ENCODE peak calls at places on chromosomes 5 and 9, in seven cellular contexts. L, K, W, Y, J, T and F are unnamed samples.

GRCh38 chr5:57175586-57175985 is 1.7 kb downstream of the GPBP1 start:
- DNase-seq in L (peak), Y (no peak), J (no peak), T (no peak), W (no peak), K (no peak), F (no peak)

GRCh38 chr9:18495065-18495464 is 21.1 kb downstream of the ADAMTSL1 start:
- DNase-seq in W (no peak), K (no peak), T (no peak), L (no peak), Y (no peak), J (no peak), F (peak)

GRCh38 chr5:16666861-16667481 is 50.2 kb upstream of the RETREG1 start:
- DNase-seq in T (peak), L (peak), W (peak), J (no peak), Y (peak), K (peak), F (no peak)

GRCh38 chr5:90227688-90228087 is 181.9 kb downstream of the CETN3 start:
- DNase-seq in W (no peak), Y (no peak), L (no peak), K (no peak), J (no peak), T (no peak), F (no peak)

GRCh38 chr9:94002316-94003140 is 47.4 kb upstream of the BARX1 start:
- DNase-seq in J (no peak), T (peak), W (no peak), Y (peak), L (peak), K (no peak), F (no peak)

GRCh38 chr5:135486679-135487395 is 34.7 kb upstream of the TIFAB start:
- DNase-seq in Y (no peak), W (no peak), J (no peak), L (no peak), K (no peak), T (no peak), F (no peak)

GRCh38 chr9:72351538-72352453 is 13.2 kb downstream of the ZFAND5 start:
- DNase-seq in Y (no peak), L (peak), W (no peak), K (peak), J (no peak), T (no peak), F (no peak)

GRCh38 chr5:80711938-80712337 is 57.2 kb upstream of the DHFR start:
- DNase-seq in W (no peak), K (no peak), Y (no peak), T (no peak), J (no peak), L (peak), F (no peak)

GRCh38 chr5:132013711-132014110 is 2.3 kb upstream of the ACSL6 start:
- DNase-seq in T (no peak), L (no peak), J (peak), K (no peak), Y (no peak), W (no peak), F (no peak)

GRCh38 chr9:78280982-78281668 is 15.8 kb upstream of the PSAT1 start:
- DNase-seq in L (peak), Y (peak), T (peak), J (peak), K (peak), W (no peak), F (peak)

GRCh38 chr9:130670644-130671043 is 6.2 kb downstream of the PRDM12 start:
- DNase-seq in K (no peak), W (no peak), T (no peak), L (no peak), Y (no peak), J (no peak), F (no peak)

GRCh38 chr9:79661279-79661678 is 89.5 kb downstream of the TLE4 start:
- DNase-seq in T (no peak), W (no peak), K (no peak), Y (no peak), J (no peak), L (no peak), F (no peak)

GRCh38 chr9:97854696-97855485 is 1.9 kb downstream of the FOXE1 start:
- DNase-seq in W (no peak), J (no peak), L (no peak), T (no peak), K (no peak), Y (no peak), F (no peak)
- H3K4me3 ChIP-seq in W (no peak), J (no peak), L (no peak), T (no peak), K (no peak), Y (peak), F (no peak)

DNA sequence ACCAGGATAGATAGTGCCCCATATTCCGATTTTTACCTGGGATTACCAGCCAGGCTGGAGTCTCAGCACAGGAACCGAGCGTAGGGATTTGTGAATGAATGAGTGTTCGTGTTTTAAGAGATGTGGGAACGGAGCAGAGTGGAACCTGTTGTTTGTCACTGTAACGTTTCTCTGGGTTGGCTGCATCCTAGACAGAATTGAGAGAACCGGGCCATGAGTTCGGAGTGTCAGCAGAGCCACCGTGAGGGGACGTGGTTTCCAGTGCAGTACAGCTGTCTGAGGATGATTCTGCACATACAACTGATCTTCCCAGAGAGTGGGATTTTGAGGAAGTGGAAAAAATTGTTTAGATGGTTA is 1.2 kb downstream of the PDE8B start:
- DNase-seq in Y (no peak), T (no peak), J (no peak), W (no peak), L (no peak), K (no peak), F (no peak)
- H3K4me3 ChIP-seq in Y (peak), T (no peak), J (peak), W (peak), L (no peak), K (peak), F (peak)

GRCh38 chr5:119358901-119359603 is 3.2 kb downstream of the TNFAIP8 start:
- DNase-seq in L (no peak), T (no peak), K (no peak), J (no peak), W (no peak), Y (no peak), F (no peak)
- H3K4me3 ChIP-seq in L (no peak), T (no peak), K (no peak), J (no peak), W (no peak), Y (no peak), F (no peak)

GRCh38 chr5:141175933-141176332 is 1.7 kb upstream of the PCDHB8 start:
- DNase-seq in T (no peak), J (no peak), L (no peak), W (no peak), Y (no peak), K (no peak), F (no peak)

DNA sequence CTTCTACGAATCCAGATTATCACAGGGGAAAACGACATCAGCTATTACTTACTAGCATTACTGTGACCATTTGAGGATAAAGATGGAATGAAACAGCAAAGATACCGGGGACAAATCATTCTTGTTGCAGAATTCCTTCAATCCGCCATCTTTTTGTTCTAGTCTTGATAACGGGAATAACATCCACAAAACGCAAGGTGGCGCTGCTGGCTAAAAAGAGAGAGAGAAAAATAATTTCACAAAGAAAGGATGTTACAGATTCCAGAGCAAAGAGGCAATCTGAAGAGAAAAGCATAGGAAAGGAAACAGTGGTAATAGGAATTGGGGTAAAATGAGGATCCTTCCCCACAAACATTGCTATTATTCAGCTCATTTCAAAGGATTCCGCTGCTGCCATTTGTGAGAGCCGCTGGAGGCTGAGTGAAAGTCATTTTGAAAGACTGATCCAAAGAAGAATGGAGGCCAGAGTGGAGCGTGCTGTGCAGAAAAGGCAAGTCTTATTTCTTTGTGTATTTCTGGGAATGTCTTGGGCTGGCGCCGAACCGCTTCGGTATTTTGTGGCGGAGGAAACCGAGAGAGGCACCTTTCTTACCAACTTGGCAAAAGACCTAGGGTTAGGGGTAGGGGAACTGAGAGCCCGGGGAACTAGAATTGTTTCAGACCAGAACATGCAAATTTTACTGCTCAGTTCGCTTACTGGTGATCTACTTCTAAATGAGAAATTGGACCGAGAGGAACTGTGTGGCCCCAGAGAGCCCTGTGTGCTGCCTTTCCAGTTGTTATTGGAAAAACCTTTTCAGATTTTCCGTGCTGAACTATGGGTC is at the start of gene PCDHB7:
- DNase-seq in W (no peak), T (no peak), L (peak), Y (no peak), J (no peak), K (no peak), F (no peak)
- H3K4me3 ChIP-seq in W (no peak), T (no peak), L (peak), Y (no peak), J (no peak), K (no peak), F (no peak)

DNA sequence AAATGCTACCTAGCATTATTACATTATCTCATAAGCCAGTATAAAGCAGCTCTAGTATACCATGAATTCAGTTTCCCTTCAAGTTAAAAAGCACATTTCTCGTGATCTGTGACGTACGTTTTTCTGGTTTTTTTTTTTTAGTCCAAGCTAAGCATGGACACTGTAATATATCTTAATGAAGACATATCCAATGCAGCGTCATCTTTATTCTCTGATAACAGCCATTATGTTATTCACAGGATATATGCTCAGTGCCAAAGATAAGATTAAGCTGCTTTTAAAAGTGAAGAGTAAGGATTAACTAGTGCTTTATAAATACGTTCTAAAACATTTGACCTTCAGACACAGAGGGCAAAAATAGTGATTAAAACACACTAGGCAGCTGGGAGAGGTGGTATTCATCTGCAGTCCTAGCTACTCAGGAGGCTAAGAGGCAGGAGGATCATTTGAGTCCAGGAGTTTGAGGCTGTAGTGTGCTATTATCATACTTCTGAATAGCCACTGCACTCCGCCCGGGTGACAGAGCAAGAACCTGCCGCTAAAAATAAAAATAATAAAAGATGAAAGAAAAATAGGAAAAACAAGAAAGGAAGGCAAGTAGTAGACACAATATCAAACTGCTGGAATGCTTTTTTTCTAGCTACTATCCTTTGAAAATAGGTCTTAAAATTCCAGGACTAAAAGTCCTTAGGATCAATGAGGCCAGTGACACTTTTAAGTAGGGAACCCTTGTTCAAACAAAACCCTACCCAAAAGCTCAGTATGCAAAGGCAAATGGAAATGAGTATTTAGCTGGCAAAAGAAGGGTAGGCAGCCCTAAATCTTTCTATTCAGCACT is 7.7 kb downstream of the CSNK1A1 start:
- DNase-seq in W (no peak), K (no peak), T (no peak), L (no peak), Y (no peak), J (no peak), F (no peak)
- H3K4me3 ChIP-seq in W (no peak), K (no peak), T (no peak), L (no peak), Y (no peak), J (no peak), F (no peak)

DNA sequence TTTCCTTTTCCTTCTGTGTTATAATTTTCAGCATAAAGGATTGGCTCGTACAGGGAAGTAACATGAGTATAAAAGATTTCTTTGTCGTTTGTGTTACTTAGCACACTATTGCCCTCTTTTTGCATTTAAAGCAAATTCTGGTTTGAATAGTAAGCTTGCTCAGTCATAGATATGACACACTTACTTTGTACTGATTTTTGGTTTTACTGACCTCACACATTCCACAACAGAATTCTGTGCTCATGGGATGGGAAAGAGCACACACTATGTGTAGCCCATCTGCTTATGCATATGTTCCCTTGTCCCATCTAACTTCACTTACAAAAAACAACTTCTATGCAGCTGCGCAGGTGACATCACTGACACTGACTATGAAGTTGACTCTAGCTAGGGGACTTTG is 111.9 kb upstream of the MTAP start:
- DNase-seq in T (no peak), W (no peak), L (peak), K (no peak), Y (no peak), J (no peak), F (no peak)
- H3K4me3 ChIP-seq in T (no peak), W (no peak), L (no peak), K (no peak), Y (no peak), J (no peak), F (no peak)

GRCh38 chr9:133863193-133863592 is 125.0 kb upstream of the SARDH start:
- DNase-seq in Y (no peak), T (no peak), L (no peak), J (no peak), K (no peak), W (no peak), F (no peak)
- H3K4me3 ChIP-seq in Y (peak), T (no peak), L (no peak), J (no peak), K (no peak), W (no peak), F (no peak)

GRCh38 chr9:134391319-134392231 is 65.3 kb downstream of the RXRA start:
- DNase-seq in L (no peak), J (no peak), T (no peak), W (no peak), K (no peak), Y (no peak), F (no peak)
- H3K4me3 ChIP-seq in L (no peak), J (no peak), T (no peak), W (peak), K (no peak), Y (no peak), F (no peak)

GRCh38 chr5:173962436-173962835 is 26.5 kb upstream of the C5orf47 start:
- DNase-seq in L (no peak), K (no peak), W (no peak), Y (no peak), T (no peak), J (no peak), F (no peak)
- H3K4me3 ChIP-seq in L (no peak), K (no peak), W (no peak), Y (no peak), T (no peak), J (no peak), F (no peak)

GRCh38 chr5:181166812-181167733 is 19.7 kb downstream of the OR2V2 start:
- DNase-seq in T (no peak), L (no peak), Y (no peak), W (no peak), J (no peak), K (no peak), F (no peak)
- H3K4me3 ChIP-seq in T (no peak), L (no peak), Y (no peak), W (no peak), J (no peak), K (no peak), F (no peak)